ENCODE peak calls at places on chromosomes 7 and 10, in seven cellular contexts. B is body of pancreas, I is AG09319, Q is endodermal cell, Z is cardiac muscle cell, A is MM.1S, D is nephron progenitor cell. Y is an unnamed sample.

GRCh38 chr10:78552261-78552811 is 516.4 kb upstream of the ZMIZ1 start:
- DNase-seq in B (peak), I (no peak), Q (peak), Z (peak), A (no peak), D (no peak), Y (no peak)

GRCh38 chr10:113565364-113565763 is 12.5 kb downstream of the HABP2 start:
- DNase-seq in B (no peak), I (no peak), Q (no peak), Z (no peak), A (no peak), D (no peak), Y (no peak)

GRCh38 chr7:94483843-94484242 is 25.8 kb upstream of the CASD1 start:
- DNase-seq in B (no peak), I (no peak), Q (no peak), Z (no peak), A (no peak), D (no peak), Y (no peak)

GRCh38 chr7:127844707-127845331 is 186.4 kb downstream of the LRRC4 start:
- DNase-seq in B (peak), I (peak), Q (no peak), Z (peak), A (no peak), D (no peak), Y (no peak)

GRCh38 chr7:123570390-123571182 is 13.0 kb upstream of the NDUFA5 start:
- DNase-seq in B (no peak), I (no peak), Q (no peak), Z (peak), A (no peak), D (no peak), Y (no peak)

GRCh38 chr10:62577666-62578291 is 203.6 kb downstream of the ZNF365 start:
- DNase-seq in B (no peak), I (no peak), Q (no peak), Z (no peak), A (no peak), D (no peak), Y (no peak)

GRCh38 chr7:7136423-7136822 is 45.9 kb upstream of the C1GALT1 start:
- DNase-seq in B (no peak), I (no peak), Q (no peak), Z (peak), A (peak), D (no peak), Y (no peak)

GRCh38 chr10:50932113-50932512 is 46.7 kb upstream of the A1CF start:
- DNase-seq in B (peak), I (no peak), Q (no peak), Z (no peak), A (no peak), D (no peak), Y (no peak)

GRCh38 chr7:76129366-76129765 is 72.3 kb upstream of the SRRM3 start:
- DNase-seq in B (no peak), I (no peak), Q (no peak), Z (peak), A (no peak), D (no peak), Y (no peak)

GRCh38 chr7:43302773-43303172 is 190.3 kb downstream of the HECW1 start:
- DNase-seq in B (no peak), I (no peak), Q (no peak), Z (no peak), A (no peak), D (no peak), Y (no peak)

GRCh38 chr7:80637911-80638765 is at the start of gene CD36:
- DNase-seq in B (no peak), I (no peak), Q (no peak), Z (no peak), A (no peak), D (no peak), Y (no peak)

GRCh38 chr10:10785627-10786333 is 231.9 kb upstream of the CELF2 start:
- DNase-seq in B (no peak), I (no peak), Q (no peak), Z (peak), A (no peak), D (no peak), Y (no peak)

GRCh38 chr10:44457259-44457658 is 72.4 kb upstream of the CXCL12 start:
- DNase-seq in B (no peak), I (no peak), Q (no peak), Z (no peak), A (no peak), D (no peak), Y (no peak)
- TF ChIP-seq CTCF in B (no peak), I (no peak), Q (peak), Z (peak), A (peak), D (no peak), Y (peak)

GRCh38 chr10:101238732-101239105 is 9.5 kb upstream of the LBX1 start:
- DNase-seq in B (no peak), I (no peak), Q (peak), Z (peak), A (no peak), D (peak), Y (peak)
- TF ChIP-seq CTCF in B (peak), I (peak), Q (peak), Z (peak), A (peak), D (peak), Y (peak)

GRCh38 chr7:134943785-134944400 is 42.4 kb upstream of the AGBL3 start:
- DNase-seq in B (no peak), I (no peak), Q (no peak), Z (peak), A (peak), D (no peak), Y (no peak)
- TF ChIP-seq CTCF in B (no peak), I (peak), Q (peak), Z (peak), A (peak), D (no peak), Y (no peak)

GRCh38 chr10:74079914-74080590 is 70.6 kb downstream of the AP3M1 start:
- DNase-seq in B (no peak), I (no peak), Q (no peak), Z (peak), A (no peak), D (no peak), Y (no peak)
- TF ChIP-seq CTCF in B (no peak), I (no peak), Q (no peak), Z (no peak), A (no peak), D (no peak), Y (no peak)

DNA sequence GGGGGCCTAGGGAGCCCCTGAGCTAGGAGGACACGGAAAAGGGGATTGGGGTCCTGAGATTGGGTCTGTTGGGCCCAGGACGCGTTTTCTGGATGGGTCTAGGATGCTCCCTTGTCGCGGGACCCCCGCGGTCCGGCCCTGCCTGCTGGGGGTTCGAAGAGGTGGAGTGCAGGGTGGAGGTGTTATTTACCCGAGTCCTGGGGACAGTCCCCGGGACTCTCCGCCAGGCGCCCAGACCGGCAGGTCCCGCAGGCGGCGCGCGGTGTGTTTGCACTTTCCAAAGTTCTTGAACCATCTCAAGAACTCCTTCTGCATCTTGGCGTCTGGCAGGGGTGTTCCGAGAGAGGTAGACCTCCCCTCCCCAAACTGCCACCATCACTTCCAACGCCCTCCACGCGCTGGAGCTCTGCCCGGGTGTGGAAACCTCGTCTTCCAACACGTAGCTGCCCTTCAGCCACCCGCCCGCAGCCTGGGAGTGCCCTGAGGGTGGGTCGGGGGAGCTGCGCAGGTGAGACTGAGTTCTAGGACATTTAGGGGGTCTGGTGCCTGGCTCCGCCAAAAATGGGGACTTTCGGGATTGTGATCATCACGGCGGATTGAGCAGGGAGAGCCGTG is 569 bp downstream of the CAV1 start:
- DNase-seq in B (peak), I (no peak), Q (peak), Z (peak), A (peak), D (peak), Y (peak)
- TF ChIP-seq CTCF in B (no peak), I (no peak), Q (no peak), Z (no peak), A (peak), D (no peak), Y (no peak)

GRCh38 chr7:55432937-55433784 is 68.0 kb downstream of the LANCL2 start:
- DNase-seq in B (no peak), I (peak), Q (peak), Z (peak), A (peak), D (no peak), Y (no peak)
- TF ChIP-seq CTCF in B (no peak), I (peak), Q (peak), Z (peak), A (peak), D (peak), Y (peak)

GRCh38 chr10:14265709-14266108 is 65.0 kb downstream of the FRMD4A start:
- DNase-seq in B (no peak), I (no peak), Q (peak), Z (no peak), A (no peak), D (no peak), Y (no peak)
- TF ChIP-seq CTCF in B (no peak), I (no peak), Q (no peak), Z (no peak), A (no peak), D (no peak), Y (no peak)

Y was measured in glutamatergic neuron.